ENCODE peak calls at places on chromosomes 3 and 15, in ten cellular contexts. One of them, this sample, is unnamed.

GRCh38 chr3:43190682-43191081 is 84.8 kb upstream of the POMGNT2 start:
- DNase-seq in EH: peak
- DNase-seq in T-helper 9 cell: no peak
- DNase-seq in foreskin keratinocyte: peak
- DNase-seq in NCI-H1092 treated with DMSO at 0.1 percent for 48 hours: no peak
- DNase-seq in gastrocnemius medialis: no peak
- DNase-seq in left cardiac atrium: no peak
- DNase-seq in NCI-H1694: no peak
- DNase-seq in WERI-Rb-1: no peak
- DNase-seq in suprapubic skin: no peak
- DNase-seq in this sample: no peak

GRCh38 chr15:77034620-77035467 is 36.1 kb downstream of the TSPAN3 start:
- DNase-seq in foreskin keratinocyte: no peak
- DNase-seq in T-helper 9 cell: peak
- DNase-seq in left cardiac atrium: peak
- DNase-seq in gastrocnemius medialis: peak
- DNase-seq in NCI-H1092 treated with DMSO at 0.1 percent for 48 hours: no peak
- DNase-seq in WERI-Rb-1: peak
- DNase-seq in suprapubic skin: peak
- DNase-seq in EH: peak
- DNase-seq in NCI-H1694: no peak
- DNase-seq in this sample: peak

GRCh38 chr15:40845511-40846284 is 1.9 kb downstream of the SPINT1 start:
- DNase-seq in NCI-H1092 treated with DMSO at 0.1 percent for 48 hours: no peak
- DNase-seq in gastrocnemius medialis: no peak
- DNase-seq in WERI-Rb-1: no peak
- DNase-seq in EH: no peak
- DNase-seq in left cardiac atrium: no peak
- DNase-seq in suprapubic skin: no peak
- DNase-seq in T-helper 9 cell: no peak
- DNase-seq in foreskin keratinocyte: peak
- DNase-seq in NCI-H1694: no peak
- DNase-seq in this sample: no peak

GRCh38 chr3:24315991-24316390 is 178.7 kb downstream of the THRB start:
- DNase-seq in left cardiac atrium: no peak
- DNase-seq in T-helper 9 cell: no peak
- DNase-seq in WERI-Rb-1: no peak
- DNase-seq in foreskin keratinocyte: peak
- DNase-seq in EH: no peak
- DNase-seq in NCI-H1092 treated with DMSO at 0.1 percent for 48 hours: no peak
- DNase-seq in suprapubic skin: no peak
- DNase-seq in NCI-H1694: no peak
- DNase-seq in gastrocnemius medialis: no peak
- DNase-seq in this sample: no peak

GRCh38 chr3:127410137-127410488 is 122.3 kb upstream of the PRR20G start:
- DNase-seq in NCI-H1092 treated with DMSO at 0.1 percent for 48 hours: no peak
- DNase-seq in T-helper 9 cell: no peak
- DNase-seq in EH: no peak
- DNase-seq in left cardiac atrium: no peak
- DNase-seq in WERI-Rb-1: no peak
- DNase-seq in foreskin keratinocyte: no peak
- DNase-seq in suprapubic skin: no peak
- DNase-seq in gastrocnemius medialis: no peak
- DNase-seq in NCI-H1694: no peak
- DNase-seq in this sample: no peak

GRCh38 chr3:9946112-9947024 is 5.8 kb downstream of the PRRT3 start:
- DNase-seq in T-helper 9 cell: peak
- DNase-seq in NCI-H1092 treated with DMSO at 0.1 percent for 48 hours: peak
- DNase-seq in gastrocnemius medialis: peak
- DNase-seq in EH: peak
- DNase-seq in foreskin keratinocyte: peak
- DNase-seq in left cardiac atrium: peak
- DNase-seq in suprapubic skin: peak
- DNase-seq in WERI-Rb-1: peak
- DNase-seq in NCI-H1694: peak
- DNase-seq in this sample: peak

GRCh38 chr15:96353931-96354730 is 23.6 kb downstream of the NR2F2 start:
- DNase-seq in left cardiac atrium: peak
- DNase-seq in NCI-H1694: no peak
- DNase-seq in EH: peak
- DNase-seq in suprapubic skin: no peak
- DNase-seq in foreskin keratinocyte: peak
- DNase-seq in gastrocnemius medialis: no peak
- DNase-seq in NCI-H1092 treated with DMSO at 0.1 percent for 48 hours: no peak
- DNase-seq in T-helper 9 cell: no peak
- DNase-seq in WERI-Rb-1: no peak
- DNase-seq in this sample: peak

GRCh38 chr3:56930706-56931105 is 129.0 kb upstream of the ARHGEF3 start:
- DNase-seq in NCI-H1092 treated with DMSO at 0.1 percent for 48 hours: no peak
- DNase-seq in EH: no peak
- DNase-seq in foreskin keratinocyte: peak
- DNase-seq in T-helper 9 cell: no peak
- DNase-seq in suprapubic skin: no peak
- DNase-seq in gastrocnemius medialis: no peak
- DNase-seq in WERI-Rb-1: no peak
- DNase-seq in NCI-H1694: no peak
- DNase-seq in left cardiac atrium: no peak
- DNase-seq in this sample: no peak

GRCh38 chr3:45078910-45079522 is 52.9 kb downstream of the CLEC3B start:
- DNase-seq in suprapubic skin: no peak
- DNase-seq in foreskin keratinocyte: peak
- DNase-seq in NCI-H1092 treated with DMSO at 0.1 percent for 48 hours: no peak
- DNase-seq in WERI-Rb-1: no peak
- DNase-seq in NCI-H1694: no peak
- DNase-seq in T-helper 9 cell: no peak
- DNase-seq in gastrocnemius medialis: no peak
- DNase-seq in EH: no peak
- DNase-seq in left cardiac atrium: no peak
- DNase-seq in this sample: no peak

GRCh38 chr15:44694416-44694815 is 16.7 kb downstream of the PATL2 start:
- DNase-seq in gastrocnemius medialis: no peak
- DNase-seq in left cardiac atrium: no peak
- DNase-seq in EH: peak
- DNase-seq in suprapubic skin: no peak
- DNase-seq in foreskin keratinocyte: no peak
- DNase-seq in NCI-H1694: no peak
- DNase-seq in WERI-Rb-1: no peak
- DNase-seq in T-helper 9 cell: no peak
- DNase-seq in NCI-H1092 treated with DMSO at 0.1 percent for 48 hours: no peak
- DNase-seq in this sample: no peak

GRCh38 chr3:55937301-55937700 is 450.2 kb upstream of the WNT5A start:
- DNase-seq in suprapubic skin: no peak
- DNase-seq in left cardiac atrium: no peak
- DNase-seq in EH: no peak
- DNase-seq in NCI-H1694: no peak
- DNase-seq in gastrocnemius medialis: no peak
- DNase-seq in WERI-Rb-1: no peak
- DNase-seq in NCI-H1092 treated with DMSO at 0.1 percent for 48 hours: no peak
- DNase-seq in foreskin keratinocyte: no peak
- DNase-seq in T-helper 9 cell: no peak
- DNase-seq in this sample: no peak

GRCh38 chr3:9302425-9303181 is 53.2 kb upstream of the SRGAP3 start:
- DNase-seq in foreskin keratinocyte: peak
- DNase-seq in left cardiac atrium: peak
- DNase-seq in T-helper 9 cell: peak
- DNase-seq in EH: peak
- DNase-seq in gastrocnemius medialis: peak
- DNase-seq in suprapubic skin: peak
- DNase-seq in NCI-H1092 treated with DMSO at 0.1 percent for 48 hours: peak
- DNase-seq in NCI-H1694: peak
- DNase-seq in WERI-Rb-1: peak
- DNase-seq in this sample: peak

GRCh38 chr3:193021506-193022010 is 103.9 kb upstream of the MB21D2 start:
- DNase-seq in suprapubic skin: no peak
- DNase-seq in foreskin keratinocyte: no peak
- DNase-seq in NCI-H1092 treated with DMSO at 0.1 percent for 48 hours: no peak
- DNase-seq in NCI-H1694: no peak
- DNase-seq in gastrocnemius medialis: no peak
- DNase-seq in EH: no peak
- DNase-seq in T-helper 9 cell: no peak
- DNase-seq in WERI-Rb-1: peak
- DNase-seq in left cardiac atrium: no peak
- DNase-seq in this sample: no peak

GRCh38 chr3:109018828-109019227 is 65.1 kb upstream of the GUCA1C start:
- DNase-seq in suprapubic skin: no peak
- DNase-seq in foreskin keratinocyte: no peak
- DNase-seq in gastrocnemius medialis: no peak
- DNase-seq in EH: peak
- DNase-seq in WERI-Rb-1: peak
- DNase-seq in NCI-H1092 treated with DMSO at 0.1 percent for 48 hours: no peak
- DNase-seq in T-helper 9 cell: no peak
- DNase-seq in NCI-H1694: no peak
- DNase-seq in left cardiac atrium: no peak
- DNase-seq in this sample: no peak

GRCh38 chr15:73873889-73874511 is 636 bp downstream of the TBC1D21 start:
- DNase-seq in suprapubic skin: no peak
- DNase-seq in NCI-H1694: peak
- DNase-seq in foreskin keratinocyte: peak
- DNase-seq in left cardiac atrium: no peak
- DNase-seq in WERI-Rb-1: peak
- DNase-seq in NCI-H1092 treated with DMSO at 0.1 percent for 48 hours: peak
- DNase-seq in gastrocnemius medialis: no peak
- DNase-seq in EH: peak
- DNase-seq in T-helper 9 cell: peak
- DNase-seq in this sample: no peak

GRCh38 chr3:185813691-185814215 is 11.1 kb downstream of the IGF2BP2 start:
- DNase-seq in gastrocnemius medialis: no peak
- DNase-seq in NCI-H1694: no peak
- DNase-seq in foreskin keratinocyte: peak
- DNase-seq in EH: peak
- DNase-seq in T-helper 9 cell: no peak
- DNase-seq in suprapubic skin: no peak
- DNase-seq in left cardiac atrium: no peak
- DNase-seq in NCI-H1092 treated with DMSO at 0.1 percent for 48 hours: no peak
- DNase-seq in WERI-Rb-1: no peak
- DNase-seq in this sample: no peak

GRCh38 chr3:45034612-45035252 is 8.6 kb downstream of the CLEC3B start:
- DNase-seq in left cardiac atrium: peak
- DNase-seq in NCI-H1092 treated with DMSO at 0.1 percent for 48 hours: no peak
- DNase-seq in T-helper 9 cell: no peak
- DNase-seq in foreskin keratinocyte: no peak
- DNase-seq in WERI-Rb-1: peak
- DNase-seq in NCI-H1694: no peak
- DNase-seq in EH: no peak
- DNase-seq in gastrocnemius medialis: peak
- DNase-seq in suprapubic skin: peak
- DNase-seq in this sample: peak

GRCh38 chr3:195044411-195044810 is 226.5 kb downstream of the XXYLT1 start:
- DNase-seq in gastrocnemius medialis: no peak
- DNase-seq in suprapubic skin: no peak
- DNase-seq in NCI-H1092 treated with DMSO at 0.1 percent for 48 hours: no peak
- DNase-seq in NCI-H1694: no peak
- DNase-seq in EH: no peak
- DNase-seq in T-helper 9 cell: no peak
- DNase-seq in WERI-Rb-1: no peak
- DNase-seq in foreskin keratinocyte: no peak
- DNase-seq in left cardiac atrium: no peak
- DNase-seq in this sample: no peak

GRCh38 chr3:162492446-162493081 is 996.0 kb downstream of the OTOL1 start:
- DNase-seq in T-helper 9 cell: no peak
- DNase-seq in foreskin keratinocyte: peak
- DNase-seq in suprapubic skin: no peak
- DNase-seq in NCI-H1694: no peak
- DNase-seq in EH: peak
- DNase-seq in left cardiac atrium: no peak
- DNase-seq in NCI-H1092 treated with DMSO at 0.1 percent for 48 hours: no peak
- DNase-seq in gastrocnemius medialis: no peak
- DNase-seq in WERI-Rb-1: no peak
- DNase-seq in this sample: no peak

GRCh38 chr3:113097821-113098516 is 107.2 kb downstream of the GTPBP8 start:
- DNase-seq in EH: peak
- DNase-seq in T-helper 9 cell: no peak
- DNase-seq in suprapubic skin: no peak
- DNase-seq in foreskin keratinocyte: peak
- DNase-seq in NCI-H1694: no peak
- DNase-seq in gastrocnemius medialis: no peak
- DNase-seq in NCI-H1092 treated with DMSO at 0.1 percent for 48 hours: no peak
- DNase-seq in WERI-Rb-1: no peak
- DNase-seq in left cardiac atrium: no peak
- DNase-seq in this sample: no peak

GRCh38 chr3:45595364-45596154 is 1.0 kb downstream of the LIMD1 start:
- DNase-seq in WERI-Rb-1: no peak
- DNase-seq in suprapubic skin: peak
- DNase-seq in left cardiac atrium: peak
- DNase-seq in foreskin keratinocyte: no peak
- DNase-seq in NCI-H1694: no peak
- DNase-seq in gastrocnemius medialis: peak
- DNase-seq in EH: peak
- DNase-seq in T-helper 9 cell: no peak
- DNase-seq in NCI-H1092 treated with DMSO at 0.1 percent for 48 hours: no peak
- DNase-seq in this sample: peak

GRCh38 chr3:112437146-112438022 is 61.9 kb downstream of the BTLA start:
- DNase-seq in WERI-Rb-1: no peak
- DNase-seq in foreskin keratinocyte: peak
- DNase-seq in suprapubic skin: no peak
- DNase-seq in NCI-H1694: peak
- DNase-seq in gastrocnemius medialis: no peak
- DNase-seq in EH: peak
- DNase-seq in left cardiac atrium: no peak
- DNase-seq in NCI-H1092 treated with DMSO at 0.1 percent for 48 hours: no peak
- DNase-seq in T-helper 9 cell: no peak
- DNase-seq in this sample: no peak

GRCh38 chr3:159840900-159841299 is 147.7 kb upstream of the IL12A start:
- DNase-seq in EH: no peak
- DNase-seq in NCI-H1694: no peak
- DNase-seq in WERI-Rb-1: no peak
- DNase-seq in T-helper 9 cell: no peak
- DNase-seq in suprapubic skin: no peak
- DNase-seq in NCI-H1092 treated with DMSO at 0.1 percent for 48 hours: peak
- DNase-seq in left cardiac atrium: no peak
- DNase-seq in gastrocnemius medialis: no peak
- DNase-seq in foreskin keratinocyte: peak
- DNase-seq in this sample: no peak

GRCh38 chr3:59968510-59968909 is 918.7 kb upstream of the CFAP20DC start:
- DNase-seq in gastrocnemius medialis: no peak
- DNase-seq in NCI-H1694: no peak
- DNase-seq in foreskin keratinocyte: no peak
- DNase-seq in NCI-H1092 treated with DMSO at 0.1 percent for 48 hours: no peak
- DNase-seq in EH: no peak
- DNase-seq in left cardiac atrium: no peak
- DNase-seq in WERI-Rb-1: no peak
- DNase-seq in T-helper 9 cell: no peak
- DNase-seq in suprapubic skin: no peak
- DNase-seq in this sample: no peak

GRCh38 chr3:157101470-157101869 is 58.5 kb downstream of the CCNL1 start:
- DNase-seq in EH: no peak
- DNase-seq in suprapubic skin: no peak
- DNase-seq in foreskin keratinocyte: no peak
- DNase-seq in NCI-H1694: no peak
- DNase-seq in gastrocnemius medialis: no peak
- DNase-seq in NCI-H1092 treated with DMSO at 0.1 percent for 48 hours: no peak
- DNase-seq in WERI-Rb-1: no peak
- DNase-seq in T-helper 9 cell: no peak
- DNase-seq in left cardiac atrium: no peak
- DNase-seq in this sample: no peak

GRCh38 chr15:60729850-60730458 is 251.0 kb upstream of the ICE2 start:
- DNase-seq in gastrocnemius medialis: no peak
- DNase-seq in EH: no peak
- DNase-seq in WERI-Rb-1: no peak
- DNase-seq in NCI-H1694: no peak
- DNase-seq in foreskin keratinocyte: no peak
- DNase-seq in T-helper 9 cell: no peak
- DNase-seq in NCI-H1092 treated with DMSO at 0.1 percent for 48 hours: no peak
- DNase-seq in suprapubic skin: no peak
- DNase-seq in left cardiac atrium: no peak
- DNase-seq in this sample: no peak

GRCh38 chr3:156148946-156149348 is 28.6 kb downstream of the KCNAB1 start:
- DNase-seq in NCI-H1092 treated with DMSO at 0.1 percent for 48 hours: no peak
- DNase-seq in foreskin keratinocyte: no peak
- DNase-seq in NCI-H1694: no peak
- DNase-seq in WERI-Rb-1: no peak
- DNase-seq in T-helper 9 cell: no peak
- DNase-seq in suprapubic skin: no peak
- DNase-seq in left cardiac atrium: peak
- DNase-seq in gastrocnemius medialis: no peak
- DNase-seq in EH: peak
- DNase-seq in this sample: no peak

GRCh38 chr3:169940486-169941181 is 26.0 kb upstream of the SEC62 start:
- DNase-seq in T-helper 9 cell: no peak
- DNase-seq in WERI-Rb-1: no peak
- DNase-seq in left cardiac atrium: no peak
- DNase-seq in NCI-H1092 treated with DMSO at 0.1 percent for 48 hours: no peak
- DNase-seq in gastrocnemius medialis: no peak
- DNase-seq in foreskin keratinocyte: no peak
- DNase-seq in suprapubic skin: no peak
- DNase-seq in EH: no peak
- DNase-seq in NCI-H1694: no peak
- DNase-seq in this sample: no peak

This sample was measured in left ventricle myocardium superior.